ENCODE peak calls at places on chromosomes 4 and X, in ten cellular contexts. N is right cardiac atrium, A is SK-N-SH, S is fibroblast of lung, B is adrenal gland, L is suprapubic skin, U is testis, P is lung, D is A673, Y is HCT116. E is an unnamed sample.
A peak's percentile ranks its signal among the peaks of the same experiment; 100 is the strongest.

GRCh38 chr4:116016201-116016600 is 902.8 kb upstream of the NDST4 start:
- DNase-seq in B (no peak), N (no peak), P (no peak), Y (peak; percentile 18), D (no peak), A (no peak), S (peak; percentile 76), L (no peak), U (no peak), E (no peak)

GRCh38 chr4:3877236-3877635 is 111.1 kb downstream of the ADRA2C start:
- DNase-seq in A (no peak), Y (no peak), D (no peak), N (no peak), B (no peak), U (no peak), S (no peak), L (no peak), P (no peak), E (no peak)

GRCh38 chr4:185039508-185040273 is 21.4 kb downstream of the HELT start:
- DNase-seq in D (peak; percentile 77), N (peak; percentile 58), P (peak; percentile 67), B (peak; percentile 53), A (peak; percentile 74), U (peak; percentile 73), S (peak; percentile 36), Y (peak; percentile 62), L (no peak), E (no peak)

GRCh38 chr4:27836505-27836904 is 975.9 kb downstream of the STIM2 start:
- DNase-seq in L (no peak), P (no peak), B (no peak), N (no peak), D (peak; percentile 16), A (no peak), S (peak; percentile 30), U (no peak), Y (no peak), E (no peak)

GRCh38 chrX:124347242-124347641 is 879 bp downstream of the SH2D1A start:
- DNase-seq in L (no peak), N (no peak), S (no peak), B (no peak), Y (no peak), U (no peak), A (no peak), D (no peak), P (no peak), E (no peak)

GRCh38 chrX:78024349-78025108 is 55.1 kb upstream of the PGAM4 start:
- DNase-seq in N (no peak), P (peak; percentile 31), A (peak; percentile 30), D (peak; percentile 42), Y (peak; percentile 43), L (no peak), S (peak; percentile 14), B (peak; percentile 41), U (no peak), E (no peak)

GRCh38 chrX:65463550-65463949 is 71.0 kb downstream of the LAS1L start:
- DNase-seq in A (no peak), L (no peak), Y (no peak), D (no peak), B (no peak), U (no peak), S (peak; percentile 58), P (no peak), N (no peak), E (no peak)

GRCh38 chrX:16444353-16444752 is 205.6 kb upstream of the S100G start:
- DNase-seq in U (no peak), B (no peak), A (no peak), N (no peak), L (no peak), S (peak; percentile 82), P (no peak), Y (no peak), D (no peak), E (no peak)

GRCh38 chrX:10329984-10330383 is 173.2 kb downstream of the CLCN4 start:
- DNase-seq in B (no peak), N (peak; percentile 22), U (no peak), Y (no peak), A (no peak), S (no peak), D (no peak), L (no peak), P (no peak), E (no peak)

GRCh38 chr4:108683479-108683878 is 33.1 kb downstream of the OSTC start:
- DNase-seq in B (no peak), N (no peak), A (peak; percentile 8), D (peak; percentile 74), Y (peak; percentile 15), S (peak; percentile 57), P (no peak), L (no peak), U (no peak), E (no peak)

GRCh38 chr4:592825-593520 is 16.9 kb upstream of the TMEM271 start:
- DNase-seq in N (no peak), A (no peak), L (no peak), S (no peak), P (no peak), D (no peak), U (no peak), B (no peak), Y (no peak), E (no peak)
- H3K9me3 ChIP-seq in N (no peaks in the 10 kb centered on the region), A (no peaks in the 10 kb centered on the region), L (no peaks in the 10 kb centered on the region), S (no peaks in the 10 kb centered on the region), P (peaks cover 16% of the 10 kb centered on the region), D (no peaks in the 10 kb centered on the region), U (no peaks in the 10 kb centered on the region), B (no peaks in the 10 kb centered on the region), Y (no peaks in the 10 kb centered on the region), E (no peaks in the 10 kb centered on the region)

GRCh38 chrX:11628399-11628798 is 37.3 kb downstream of the ARHGAP6 start:
- DNase-seq in N (no peak), D (no peak), B (no peak), U (no peak), L (no peak), P (no peak), A (no peak), S (no peak), Y (no peak), E (no peak)

GRCh38 chrX:11626351-11626750 is 39.4 kb downstream of the ARHGAP6 start:
- DNase-seq in D (no peak), P (no peak), S (no peak), U (no peak), Y (no peak), A (no peak), L (no peak), B (no peak), N (no peak), E (no peak)

GRCh38 chrX:11632732-11633131 is 33.0 kb downstream of the ARHGAP6 start:
- DNase-seq in P (no peak), U (no peak), Y (no peak), S (no peak), N (no peak), L (no peak), B (no peak), D (no peak), A (no peak), E (no peak)

DNA sequence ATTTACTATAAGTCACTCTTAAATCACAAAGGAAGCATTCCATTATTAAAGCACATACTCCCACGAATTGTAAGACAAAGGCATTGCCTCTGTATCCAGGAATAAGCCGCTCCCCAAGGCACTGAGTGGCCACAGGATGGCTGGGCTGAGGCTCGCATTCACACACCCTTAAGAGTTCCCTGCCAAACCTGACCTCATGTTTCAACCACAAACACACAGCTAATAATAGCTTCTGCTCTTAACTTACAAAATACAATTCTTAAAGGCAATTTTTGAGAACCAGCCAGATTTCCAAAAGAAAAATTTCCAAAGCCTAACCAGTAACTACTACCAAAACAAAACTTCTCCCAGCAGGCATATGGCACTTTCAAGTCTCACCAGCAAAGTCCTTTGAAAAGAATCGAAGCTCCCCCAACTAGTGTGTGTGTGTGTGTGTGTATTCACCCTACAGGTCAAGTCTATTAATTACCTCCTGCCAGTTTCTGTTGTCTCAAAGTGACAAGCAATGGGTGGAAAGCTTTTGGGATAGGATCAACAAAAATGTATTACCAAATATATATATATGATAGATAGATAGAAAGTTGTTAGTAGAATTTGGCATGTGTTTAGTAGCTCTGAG is 36.0 kb downstream of the ARHGAP6 start:
- DNase-seq in P (no peak), D (no peak), Y (no peak), B (no peak), U (no peak), N (peak; percentile 65), S (peak; percentile 90), A (no peak), L (no peak), E (no peak)
- H3K9me3 ChIP-seq in P (peaks cover 3% of the 10 kb centered on the region), D (peaks cover 13% of the 10 kb centered on the region), Y (no peaks in the 10 kb centered on the region), B (no peaks in the 10 kb centered on the region), U (no peaks in the 10 kb centered on the region), N (no peaks in the 10 kb centered on the region), S (no peaks in the 10 kb centered on the region), A (peaks cover 7% of the 10 kb centered on the region), L (no peaks in the 10 kb centered on the region), E (no peaks in the 10 kb centered on the region)

DNA sequence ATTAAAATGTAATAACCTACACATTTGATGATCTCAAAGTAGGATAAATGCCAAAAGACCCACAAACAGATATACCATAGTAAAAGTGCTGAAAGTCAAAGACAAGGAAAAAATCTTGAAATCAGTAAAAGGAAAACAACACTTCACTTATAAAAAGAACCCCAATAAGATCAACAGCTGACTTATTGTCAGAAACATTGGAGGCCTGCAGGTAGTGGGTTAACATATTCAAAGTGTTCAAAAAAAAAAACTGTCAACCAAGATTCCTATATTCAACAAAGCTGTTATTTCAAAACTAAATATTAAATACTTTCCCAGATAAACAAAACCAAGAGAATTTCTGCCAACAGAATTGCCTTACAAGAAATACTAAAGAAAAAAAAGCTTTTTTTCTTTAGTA is 347.1 kb downstream of the GUCY2F start:
- DNase-seq in S (no peak), A (no peak), N (no peak), U (no peak), Y (no peak), P (no peak), D (no peak), B (no peak), L (no peak), E (no peak)
- H3K9me3 ChIP-seq in S (no peaks in the 10 kb centered on the region), A (no peaks in the 10 kb centered on the region), N (no peaks in the 10 kb centered on the region), U (no peaks in the 10 kb centered on the region), Y (no peaks in the 10 kb centered on the region), P (peaks cover 4% of the 10 kb centered on the region), D (peaks cover 11% of the 10 kb centered on the region), B (no peaks in the 10 kb centered on the region), L (no peaks in the 10 kb centered on the region), E (peaks cover 9% of the 10 kb centered on the region)

GRCh38 chrX:81542255-81542654 is 340.4 kb downstream of the SH3BGRL start:
- DNase-seq in Y (no peak), L (no peak), D (no peak), A (no peak), N (no peak), B (no peak), U (no peak), P (no peak), S (no peak), E (no peak)
- H3K9me3 ChIP-seq in Y (no peaks in the 10 kb centered on the region), L (no peaks in the 10 kb centered on the region), D (peaks cover 23% of the 10 kb centered on the region), A (no peaks in the 10 kb centered on the region), N (no peaks in the 10 kb centered on the region), B (no peaks in the 10 kb centered on the region), U (no peaks in the 10 kb centered on the region), P (peaks cover 2% of the 10 kb centered on the region), S (no peaks in the 10 kb centered on the region), E (no peaks in the 10 kb centered on the region)